ENCODE peak calls at places on chromosome 17, in seven cellular contexts. V is tibial nerve, A is HCT116, G is transverse colon, T is breast epithelium, C is A549, Q is GM12891. I is an unnamed sample.

GRCh38 chr17:17994271-17994670 is 21.6 kb downstream of the DRC3 start:
- DNase-seq in V (no peak), A (peak; percentile 15), G (no peak), T (no peak), C (peak; percentile 62), Q (no peak), I (no peak)

GRCh38 chr17:77693301-77693700 is 265.2 kb upstream of the TNRC6C start:
- DNase-seq in V (no peak), A (no peak), G (no peak), T (peak; percentile 29), C (no peak), Q (no peak), I (no peak)

GRCh38 chr17:17055286-17056166 is 13.3 kb downstream of the MPRIP start:
- DNase-seq in V (no peak), A (no peak), G (no peak), T (no peak), C (no peak), Q (no peak), I (peak; percentile 64)

GRCh38 chr17:42531455-42532354 is 4.3 kb upstream of the NAGLU start:
- DNase-seq in V (no peak), A (no peak), G (peak; percentile 76), T (no peak), C (no peak), Q (no peak), I (peak; percentile 72)

GRCh38 chr17:20156196-20157077 is 147.3 kb downstream of the SPECC1 start:
- DNase-seq in V (no peak), A (peak; percentile 38), G (peak; percentile 61), T (peak; percentile 27), C (peak; percentile 62), Q (peak; percentile 41), I (no peak)

GRCh38 chr17:42407289-42407836 is 15.7 kb downstream of the CAVIN1 start:
- DNase-seq in V (peak; percentile 71), A (no peak), G (peak; percentile 86), T (peak; percentile 96), C (peak; percentile 96), Q (peak; percentile 72), I (peak; percentile 89)

GRCh38 chr17:44345497-44346026 is 460 bp downstream of the GRN start:
- DNase-seq in V (peak; percentile 43), A (peak; percentile 57), G (peak; percentile 66), T (peak; percentile 40), C (peak; percentile 82), Q (no peak), I (peak; percentile 52)

GRCh38 chr17:36034127-36034526 is 16.4 kb upstream of the CCL23 start:
- DNase-seq in V (no peak), A (no peak), G (no peak), T (no peak), C (no peak), Q (no peak), I (no peak)

GRCh38 chr17:65564793-65565192 is 3.3 kb upstream of the AXIN2 start:
- DNase-seq in V (no peak), A (no peak), G (no peak), T (peak; percentile 56), C (no peak), Q (no peak), I (peak; percentile 55)

GRCh38 chr17:61054430-61054829 is 345.2 kb upstream of the TBX2 start:
- DNase-seq in V (no peak), A (no peak), G (no peak), T (no peak), C (no peak), Q (no peak), I (no peak)

GRCh38 chr17:45430006-45430737 is 2.5 kb downstream of the ARHGAP27 start:
- DNase-seq in V (no peak), A (no peak), G (no peak), T (no peak), C (no peak), Q (no peak), I (no peak)

GRCh38 chr17:66000216-66000615 is 191.7 kb downstream of the CEP112 start:
- DNase-seq in V (no peak), A (no peak), G (no peak), T (no peak), C (no peak), Q (no peak), I (no peak)

GRCh38 chr17:27478901-27479531 is 22.8 kb downstream of the KSR1 start:
- DNase-seq in V (no peak), A (no peak), G (no peak), T (no peak), C (no peak), Q (no peak), I (no peak)

GRCh38 chr17:27236710-27237315 is 57.1 kb upstream of the WSB1 start:
- DNase-seq in V (peak; percentile 98), A (peak; percentile 61), G (peak; percentile 89), T (peak; percentile 76), C (peak; percentile 79), Q (no peak), I (peak; percentile 38)

GRCh38 chr17:31677681-31678080 is 181.4 kb downstream of the COPRS start:
- DNase-seq in V (no peak), A (no peak), G (no peak), T (no peak), C (no peak), Q (no peak), I (no peak)

GRCh38 chr17:10182785-10183184 is 15.6 kb downstream of the GAS7 start:
- DNase-seq in V (no peak), A (no peak), G (no peak), T (no peak), C (no peak), Q (no peak), I (no peak)

GRCh38 chr17:48127371-48128051 is 19.9 kb downstream of the SNX11 start:
- DNase-seq in V (no peak), A (peak; percentile 57), G (no peak), T (peak; percentile 78), C (peak; percentile 81), Q (no peak), I (no peak)

GRCh38 chr17:8832711-8833352 is 33.7 kb upstream of the MFSD6L start:
- DNase-seq in V (no peak), A (peak; percentile 12), G (peak; percentile 28), T (no peak), C (no peak), Q (peak; percentile 56), I (no peak)

GRCh38 chr17:29828676-29829291 is 101.2 kb downstream of the SSH2 start:
- DNase-seq in V (no peak), A (no peak), G (no peak), T (no peak), C (no peak), Q (no peak), I (no peak)

GRCh38 chr17:29827179-29827578 is 102.8 kb downstream of the SSH2 start:
- DNase-seq in V (no peak), A (no peak), G (no peak), T (no peak), C (no peak), Q (no peak), I (no peak)

GRCh38 chr17:29826045-29826692 is 103.9 kb downstream of the SSH2 start:
- DNase-seq in V (no peak), A (no peak), G (no peak), T (no peak), C (no peak), Q (no peak), I (no peak)

DNA sequence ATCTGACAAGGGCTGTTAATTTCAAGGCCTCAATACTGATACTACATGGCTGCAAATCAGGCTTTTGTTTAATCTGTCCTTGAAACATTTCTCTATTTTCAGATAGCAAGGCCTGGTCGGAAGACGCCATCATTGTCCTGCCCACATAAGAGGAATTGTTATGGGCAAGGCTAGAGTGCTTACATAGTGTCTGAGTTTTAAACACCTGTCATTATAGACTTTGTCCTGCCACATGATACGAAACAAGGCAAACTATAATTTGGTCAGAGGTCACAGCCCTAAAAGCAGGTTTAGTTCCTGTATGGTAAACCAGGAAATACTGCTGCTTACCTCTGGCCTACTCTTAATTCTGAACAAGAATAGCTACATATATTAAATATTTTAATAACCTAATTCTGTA is 104.4 kb downstream of the SSH2 start:
- DNase-seq in V (no peak), A (no peak), G (peak; percentile 38), T (no peak), C (no peak), Q (no peak), I (no peak)
- TF ChIP-seq POLR2A in V (no peak), A (no peak), G (peak; percentile 54), T (no peak), C (no peak), Q (no peak), I (no peak)

GRCh38 chr17:76531501-76532038 is 5.9 kb downstream of the CYGB start:
- DNase-seq in V (no peak), A (no peak), G (no peak), T (no peak), C (no peak), Q (no peak), I (no peak)

GRCh38 chr17:76529643-76530488 is 7.6 kb downstream of the CYGB start:
- DNase-seq in V (peak; percentile 82), A (no peak), G (peak; percentile 72), T (peak; percentile 55), C (no peak), Q (no peak), I (peak; percentile 81)

GRCh38 chr17:76530826-76531500 is 6.5 kb downstream of the CYGB start:
- DNase-seq in V (no peak), A (no peak), G (no peak), T (no peak), C (no peak), Q (no peak), I (no peak)

GRCh38 chr17:76529224-76529642 is 8.3 kb downstream of the CYGB start:
- DNase-seq in V (peak; percentile 87), A (no peak), G (peak; percentile 66), T (peak; percentile 78), C (no peak), Q (no peak), I (peak; percentile 83)

GRCh38 chr17:76530489-76530814 is 7.1 kb downstream of the CYGB start:
- DNase-seq in V (no peak), A (no peak), G (no peak), T (no peak), C (no peak), Q (no peak), I (no peak)
- TF ChIP-seq POLR2A in V (no peak), A (no peak), G (no peak), T (no peak), C (no peak), Q (no peak), I (no peak)

GRCh38 chr17:2388705-2389099 is 12.2 kb downstream of the MNT start:
- DNase-seq in V (no peak), A (no peak), G (no peak), T (no peak), C (no peak), Q (no peak), I (no peak)
- TF ChIP-seq POLR2A in V (no peak), A (no peak), G (no peak), T (no peak), C (no peak), Q (no peak), I (no peak)

DNA sequence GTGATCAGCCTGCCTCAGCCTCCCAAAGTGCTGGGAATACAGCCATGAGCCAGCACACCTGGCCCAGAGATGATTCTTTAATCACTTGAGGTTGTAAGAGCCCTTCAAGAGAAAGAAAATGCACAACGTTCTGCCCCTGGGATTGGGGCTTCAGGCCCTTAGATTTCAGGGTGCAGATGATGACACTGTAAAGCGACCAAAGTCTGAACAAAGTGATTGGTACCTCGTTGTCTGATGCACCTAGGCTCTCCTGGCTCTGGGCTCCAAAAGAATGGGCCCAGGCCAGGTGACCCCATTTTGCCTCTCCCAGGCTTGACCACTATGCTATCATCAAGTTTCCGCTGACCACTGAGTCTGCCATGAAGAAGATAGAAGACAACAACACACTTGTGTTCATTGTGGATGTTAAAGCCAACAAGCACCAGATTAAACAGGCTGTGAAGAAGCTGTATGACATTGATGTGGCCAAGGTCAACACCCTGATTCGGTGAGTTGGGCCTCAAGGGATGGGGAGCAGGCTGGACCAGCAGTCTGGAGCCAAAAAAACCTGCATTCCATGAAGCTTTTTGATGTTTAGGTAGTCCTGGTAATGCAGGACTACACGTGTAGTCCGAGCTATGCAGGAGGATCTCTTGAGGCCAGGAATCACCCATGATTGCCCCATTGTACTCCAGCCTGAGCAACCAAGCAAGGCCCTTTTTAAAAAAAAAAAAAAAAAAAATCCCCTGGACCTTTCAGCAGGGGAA is 2.8 kb downstream of the RPL23A start:
- DNase-seq in V (no peak), A (no peak), G (no peak), T (no peak), C (no peak), Q (no peak), I (no peak)
- TF ChIP-seq POLR2A in V (no peak), A (no peak), G (no peak), T (no peak), C (no peak), Q (no peak), I (no peak)

I was measured in gastrocnemius medialis.